ENCODE peak calls at places on chromosomes 5 and 9, in nine cellular contexts. C is islet precursor cell; J is T1000; I is colonic mucosa; U is activated CD8-positive, alpha-beta memory T cell treated with anti-CD3 and anti-CD28 coated beads, Interleukin-2, amount 50 U/mL, for 4 hours; O is GOT3; P is RPMI7951; B is bronchial epithelial cell; W is NK-92 treated with Interleukin-12 subunit alpha and Interleukin-12 subunit beta, amount 100 ng/mL, for 24 hours. F is an unnamed sample.

GRCh38 chr5:4206127-4206526 is 610.5 kb downstream of the IRX1 start:
- DNase-seq in C (peak), J (no peak), I (no peak), U (no peak), O (no peak), P (no peak), B (no peak), W (no peak), F (no peak)

GRCh38 chr9:3828495-3828894 is 302.7 kb upstream of the RFX3 start:
- DNase-seq in C (no peak), J (no peak), I (no peak), U (no peak), O (no peak), P (peak), B (peak), W (no peak), F (no peak)

GRCh38 chr5:140630296-140630695 is 2.7 kb downstream of the CD14 start:
- DNase-seq in C (no peak), J (peak), I (no peak), U (no peak), O (no peak), P (peak), B (peak), W (no peak), F (no peak)

GRCh38 chr5:137264041-137264440 is 235.1 kb downstream of the SPOCK1 start:
- DNase-seq in C (no peak), J (no peak), I (no peak), U (no peak), O (no peak), P (peak), B (no peak), W (no peak), F (no peak)

GRCh38 chr5:167800405-167800804 is 491.0 kb upstream of the WWC1 start:
- DNase-seq in C (no peak), J (no peak), I (no peak), U (no peak), O (no peak), P (no peak), B (no peak), W (no peak), F (no peak)

GRCh38 chr9:63859475-63860215 is 1425.4 kb downstream of the FOXD4L5 start:
- DNase-seq in C (peak), J (no peak), I (peak), U (peak), O (no peak), P (peak), B (peak), W (no peak), F (peak)

GRCh38 chr9:8486095-8486494 is 686.5 kb upstream of the DMAC1 start:
- DNase-seq in C (peak), J (no peak), I (peak), U (no peak), O (no peak), P (no peak), B (peak), W (no peak), F (peak)

GRCh38 chr5:124660229-124661093 is 86.0 kb downstream of the ZNF608 start:
- DNase-seq in C (peak), J (no peak), I (no peak), U (no peak), O (no peak), P (peak), B (peak), W (no peak), F (no peak)

GRCh38 chr5:64318175-64318574 is 152.5 kb downstream of the RNF180 start:
- DNase-seq in C (no peak), J (no peak), I (no peak), U (no peak), O (no peak), P (no peak), B (peak), W (no peak), F (no peak)

GRCh38 chr5:113601423-113601822 is 87.9 kb downstream of the YTHDC2 start:
- DNase-seq in C (no peak), J (no peak), I (no peak), U (no peak), O (no peak), P (no peak), B (no peak), W (no peak), F (no peak)

GRCh38 chr9:88049677-88050307 is 75.5 kb upstream of the CDK20 start:
- DNase-seq in C (no peak), J (no peak), I (no peak), U (no peak), O (no peak), P (no peak), B (no peak), W (no peak), F (no peak)

GRCh38 chr5:127011151-127011550 is 19.2 kb downstream of the MARCHF3 start:
- DNase-seq in C (no peak), J (no peak), I (no peak), U (no peak), O (no peak), P (peak), B (peak), W (no peak), F (no peak)

GRCh38 chr9:3468407-3469205 is 57.2 kb downstream of the RFX3 start:
- DNase-seq in C (no peak), J (no peak), I (no peak), U (no peak), O (no peak), P (no peak), B (no peak), W (no peak), F (no peak)

GRCh38 chr5:78293856-78294249 is 645 bp downstream of the AP3B1 start:
- DNase-seq in C (peak), J (no peak), I (no peak), U (no peak), O (no peak), P (no peak), B (peak), W (no peak), F (no peak)

GRCh38 chr5:39076757-39077475 is 2.7 kb upstream of the RICTOR start:
- DNase-seq in C (no peak), J (no peak), I (no peak), U (no peak), O (no peak), P (peak), B (peak), W (no peak), F (no peak)

GRCh38 chr9:95140821-95141220 is 176.7 kb downstream of the FANCC start:
- DNase-seq in C (no peak), J (no peak), I (no peak), U (no peak), O (no peak), P (no peak), B (no peak), W (no peak), F (no peak)

GRCh38 chr9:133515615-133516255 is 9.0 kb downstream of the MYMK start:
- DNase-seq in C (no peak), J (no peak), I (no peak), U (no peak), O (no peak), P (no peak), B (no peak), W (no peak), F (peak)

GRCh38 chr5:170121321-170121720 is 15.6 kb downstream of the FOXI1 start:
- DNase-seq in C (peak), J (no peak), I (no peak), U (no peak), O (no peak), P (no peak), B (peak), W (no peak), F (no peak)

GRCh38 chr5:43017438-43017820 is 22.7 kb downstream of the ANXA2R start:
- DNase-seq in C (peak), J (no peak), I (peak), U (no peak), O (no peak), P (peak), B (no peak), W (no peak), F (peak)

GRCh38 chr9:87869082-87869481 is 13.6 kb upstream of the SPATA31E1 start:
- DNase-seq in C (peak), J (no peak), I (peak), U (no peak), O (no peak), P (no peak), B (no peak), W (no peak), F (no peak)

GRCh38 chr5:155004138-155004744 is 9.3 kb upstream of the KIF4B start:
- DNase-seq in C (peak), J (no peak), I (no peak), U (no peak), O (no peak), P (no peak), B (peak), W (peak), F (no peak)

GRCh38 chr5:137190441-137190840 is 308.7 kb downstream of the SPOCK1 start:
- DNase-seq in C (no peak), J (no peak), I (no peak), U (no peak), O (no peak), P (peak), B (peak), W (no peak), F (no peak)

GRCh38 chr5:180831139-180832080 is 28.8 kb upstream of the MGAT1 start:
- DNase-seq in C (peak), J (peak), I (peak), U (peak), O (peak), P (peak), B (peak), W (peak), F (peak)

GRCh38 chr5:113612060-113612496 is 98.6 kb downstream of the YTHDC2 start:
- DNase-seq in C (no peak), J (no peak), I (no peak), U (no peak), O (no peak), P (peak), B (peak), W (no peak), F (no peak)

GRCh38 chr5:98637607-98638006 is 135.9 kb upstream of the RGMB start:
- DNase-seq in C (no peak), J (no peak), I (no peak), U (no peak), O (no peak), P (no peak), B (no peak), W (no peak), F (no peak)

GRCh38 chr9:110198357-110198756 is 9.6 kb downstream of the C9orf152 start:
- DNase-seq in C (peak), J (no peak), I (no peak), U (no peak), O (no peak), P (no peak), B (no peak), W (no peak), F (no peak)

GRCh38 chr5:92885950-92886349 is 695.1 kb downstream of the NR2F1-AS1 start:
- DNase-seq in C (peak), J (no peak), I (no peak), U (no peak), O (no peak), P (peak), B (no peak), W (no peak), F (no peak)

GRCh38 chr5:138179277-138179857 is 455 bp downstream of the KIF20A start:
- DNase-seq in C (peak), J (no peak), I (peak), U (no peak), O (no peak), P (no peak), B (peak), W (no peak), F (no peak)

F was measured in psoas muscle.